ENCODE peak calls at places on chromosome 6, in seven cellular contexts. One of them, this sample, is unnamed. For H3K4me1, the result is how much of the 10 kb centered on the place peaks cover.

GRCh38 chr6:62805431-62805830 is 405.8 kb upstream of the FKBP1C start:
- DNase-seq in A549: no peak
- DNase-seq in CD8-positive, alpha-beta T cell: no peak
- DNase-seq in pancreas: no peak
- DNase-seq in body of pancreas: no peak
- DNase-seq in CD8-positive, alpha-beta memory T cell: no peak
- DNase-seq in upper lobe of right lung: no peak
- DNase-seq in this sample: no peak

GRCh38 chr6:29675561-29675960 is 5.4 kb downstream of the ZFP57 start:
- DNase-seq in A549: no peak
- DNase-seq in CD8-positive, alpha-beta T cell: no peak
- DNase-seq in pancreas: no peak
- DNase-seq in body of pancreas: no peak
- DNase-seq in CD8-positive, alpha-beta memory T cell: no peak
- DNase-seq in upper lobe of right lung: no peak
- DNase-seq in this sample: no peak

GRCh38 chr6:111899531-111899930 is 26.3 kb upstream of the FYN start:
- DNase-seq in A549: no peak
- DNase-seq in CD8-positive, alpha-beta T cell: no peak
- DNase-seq in pancreas: no peak
- DNase-seq in body of pancreas: no peak
- DNase-seq in CD8-positive, alpha-beta memory T cell: no peak
- DNase-seq in upper lobe of right lung: no peak
- DNase-seq in this sample: no peak

GRCh38 chr6:12403201-12403826 is 113.2 kb downstream of the EDN1 start:
- DNase-seq in A549: peak
- DNase-seq in CD8-positive, alpha-beta T cell: no peak
- DNase-seq in pancreas: no peak
- DNase-seq in body of pancreas: no peak
- DNase-seq in CD8-positive, alpha-beta memory T cell: no peak
- DNase-seq in upper lobe of right lung: no peak
- DNase-seq in this sample: peak

GRCh38 chr6:162078126-162078525 is 649.4 kb downstream of the PRKN start:
- DNase-seq in A549: no peak
- DNase-seq in CD8-positive, alpha-beta T cell: no peak
- DNase-seq in pancreas: no peak
- DNase-seq in body of pancreas: no peak
- DNase-seq in CD8-positive, alpha-beta memory T cell: no peak
- DNase-seq in upper lobe of right lung: no peak
- DNase-seq in this sample: no peak

GRCh38 chr6:143232849-143233248 is 172.2 kb downstream of the AIG1 start:
- DNase-seq in A549: peak
- DNase-seq in CD8-positive, alpha-beta T cell: no peak
- DNase-seq in pancreas: no peak
- DNase-seq in body of pancreas: peak
- DNase-seq in CD8-positive, alpha-beta memory T cell: peak
- DNase-seq in upper lobe of right lung: no peak
- DNase-seq in this sample: peak

GRCh38 chr6:152267967-152268845 is 369.0 kb downstream of the SYNE1 start:
- DNase-seq in A549: peak
- DNase-seq in CD8-positive, alpha-beta T cell: no peak
- DNase-seq in pancreas: no peak
- DNase-seq in body of pancreas: no peak
- DNase-seq in CD8-positive, alpha-beta memory T cell: no peak
- DNase-seq in upper lobe of right lung: no peak
- DNase-seq in this sample: peak

GRCh38 chr6:154169193-154169847 is 130.3 kb downstream of the OPRM1 start:
- DNase-seq in A549: no peak
- DNase-seq in CD8-positive, alpha-beta T cell: no peak
- DNase-seq in pancreas: no peak
- DNase-seq in body of pancreas: no peak
- DNase-seq in CD8-positive, alpha-beta memory T cell: no peak
- DNase-seq in upper lobe of right lung: peak
- DNase-seq in this sample: no peak

DNA sequence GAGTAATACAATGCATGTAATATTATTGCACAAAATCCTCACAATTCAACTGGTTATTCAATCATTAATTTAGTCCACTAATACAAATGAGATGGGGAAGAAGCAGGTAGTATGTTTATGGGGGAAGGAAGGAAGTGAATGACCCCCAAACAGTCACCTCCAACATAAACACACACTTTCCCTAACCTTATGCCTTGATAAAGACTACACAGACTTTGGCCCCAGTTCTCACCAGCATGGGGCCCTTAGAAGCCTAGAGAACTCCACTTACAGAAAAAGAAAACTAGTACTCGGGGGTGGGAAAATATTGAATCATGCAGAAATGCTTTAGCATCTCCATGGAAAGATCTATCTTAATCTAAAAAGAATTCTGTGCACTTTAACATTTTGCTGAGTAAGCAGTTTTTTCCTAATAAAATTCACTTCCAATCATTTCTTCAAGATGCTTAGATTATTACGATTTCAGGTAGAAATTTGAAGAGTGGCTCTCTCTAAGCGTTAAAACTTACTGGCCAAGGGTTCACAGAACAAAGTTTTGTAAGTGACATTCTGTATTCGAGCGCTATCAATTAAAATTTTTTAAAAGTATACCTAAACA is 18.8 kb downstream of the ARHGAP18 start:
- DNase-seq in A549: no peak
- DNase-seq in CD8-positive, alpha-beta T cell: no peak
- DNase-seq in pancreas: no peak
- DNase-seq in body of pancreas: no peak
- DNase-seq in CD8-positive, alpha-beta memory T cell: no peak
- DNase-seq in upper lobe of right lung: no peak
- DNase-seq in this sample: no peak
- H3K4me3 ChIP-seq in A549: no peak
- H3K4me3 ChIP-seq in CD8-positive, alpha-beta T cell: no peak
- H3K4me3 ChIP-seq in pancreas: no peak
- H3K4me3 ChIP-seq in body of pancreas: no peak
- H3K4me3 ChIP-seq in CD8-positive, alpha-beta memory T cell: no peak
- H3K4me3 ChIP-seq in upper lobe of right lung: no peak
- H3K4me3 ChIP-seq in this sample: no peak

DNA sequence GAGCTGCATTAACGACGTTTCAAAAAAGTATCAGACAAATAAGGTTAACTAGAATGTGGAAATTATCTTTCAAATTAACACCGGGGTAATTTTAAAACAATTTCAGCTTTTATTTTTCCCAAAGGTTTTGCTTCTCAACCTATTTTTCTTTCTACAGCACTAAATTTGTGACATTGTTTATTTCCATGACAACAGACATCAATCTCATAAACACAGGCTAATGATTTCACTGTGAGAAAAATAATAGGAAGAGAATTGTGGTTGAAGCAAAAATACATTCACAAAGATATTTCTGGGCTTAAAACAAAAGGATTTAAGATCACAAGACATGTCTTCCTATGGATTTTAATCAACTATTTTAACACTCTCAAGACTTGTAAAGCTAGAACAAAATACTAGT is 38.4 kb downstream of the COL12A1 start:
- DNase-seq in A549: no peak
- DNase-seq in CD8-positive, alpha-beta T cell: no peak
- DNase-seq in pancreas: no peak
- DNase-seq in body of pancreas: no peak
- DNase-seq in CD8-positive, alpha-beta memory T cell: no peak
- DNase-seq in upper lobe of right lung: no peak
- DNase-seq in this sample: no peak
- H3K4me1 ChIP-seq in A549: under half
- H3K4me1 ChIP-seq in CD8-positive, alpha-beta T cell: under half
- H3K4me1 ChIP-seq in pancreas: under half
- H3K4me1 ChIP-seq in body of pancreas: under half
- H3K4me1 ChIP-seq in CD8-positive, alpha-beta memory T cell: under half
- H3K4me1 ChIP-seq in upper lobe of right lung: under half
- H3K4me1 ChIP-seq in this sample: under half

DNA sequence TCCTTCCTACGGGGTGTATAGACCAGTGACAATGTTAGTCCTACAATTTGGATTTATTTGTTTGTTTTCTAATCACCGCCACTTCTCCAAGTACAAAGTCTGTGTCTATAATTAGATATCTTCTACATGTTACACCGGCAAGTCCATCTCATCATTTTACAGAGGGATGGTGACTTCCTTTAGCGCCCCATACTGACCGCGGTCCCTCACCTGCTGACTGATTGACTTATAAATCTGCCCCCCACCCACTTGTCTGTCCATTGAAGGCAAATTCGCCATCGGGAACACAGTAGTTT is 8.9 kb upstream of the NR2E1 start:
- DNase-seq in A549: no peak
- DNase-seq in CD8-positive, alpha-beta T cell: no peak
- DNase-seq in pancreas: no peak
- DNase-seq in body of pancreas: no peak
- DNase-seq in CD8-positive, alpha-beta memory T cell: no peak
- DNase-seq in upper lobe of right lung: no peak
- DNase-seq in this sample: peak
- H3K4me3 ChIP-seq in A549: no peak
- H3K4me3 ChIP-seq in CD8-positive, alpha-beta T cell: no peak
- H3K4me3 ChIP-seq in pancreas: no peak
- H3K4me3 ChIP-seq in body of pancreas: no peak
- H3K4me3 ChIP-seq in CD8-positive, alpha-beta memory T cell: no peak
- H3K4me3 ChIP-seq in upper lobe of right lung: no peak
- H3K4me3 ChIP-seq in this sample: peak

GRCh38 chr6:35637911-35638310 is 50.8 kb downstream of the FKBP5 start:
- DNase-seq in A549: no peak
- DNase-seq in CD8-positive, alpha-beta T cell: no peak
- DNase-seq in pancreas: no peak
- DNase-seq in body of pancreas: no peak
- DNase-seq in CD8-positive, alpha-beta memory T cell: no peak
- DNase-seq in upper lobe of right lung: no peak
- DNase-seq in this sample: no peak
- H3K4me1 ChIP-seq in A549: under half
- H3K4me1 ChIP-seq in CD8-positive, alpha-beta T cell: under half
- H3K4me1 ChIP-seq in pancreas: under half
- H3K4me1 ChIP-seq in body of pancreas: half or more
- H3K4me1 ChIP-seq in CD8-positive, alpha-beta memory T cell: under half
- H3K4me1 ChIP-seq in upper lobe of right lung: under half
- H3K4me1 ChIP-seq in this sample: under half

DNA sequence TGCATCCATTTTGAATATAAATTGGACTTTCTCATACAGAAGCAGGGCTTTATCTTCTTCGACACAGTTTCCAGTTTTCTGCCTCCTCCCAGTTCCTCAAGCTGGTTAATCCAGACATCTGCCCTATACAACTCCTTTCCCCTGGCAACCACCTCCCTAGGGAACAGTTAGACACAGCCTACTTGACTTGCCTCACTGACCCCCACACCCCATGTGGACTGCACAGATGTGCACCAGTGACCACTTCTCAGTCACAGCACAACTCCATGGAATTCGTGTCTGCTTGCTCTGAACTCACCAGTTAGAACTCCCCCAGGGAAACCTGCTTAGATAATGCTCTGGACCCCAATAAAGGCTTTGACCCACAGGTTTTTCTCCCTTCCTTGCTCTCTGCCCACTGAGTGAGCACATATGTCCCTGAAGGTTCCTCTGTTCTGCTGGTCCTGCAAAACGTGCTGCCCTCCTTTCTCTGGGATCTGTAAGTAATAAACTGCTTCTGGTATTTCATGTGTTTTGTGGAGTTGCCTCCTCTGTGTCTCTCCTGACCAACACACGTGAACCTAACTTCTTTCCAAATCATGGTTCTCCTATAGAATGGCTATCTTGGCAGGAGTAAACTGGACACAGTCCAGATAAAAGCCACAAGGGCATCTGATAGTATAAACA is 351.2 kb downstream of the CD83 start:
- DNase-seq in A549: no peak
- DNase-seq in CD8-positive, alpha-beta T cell: no peak
- DNase-seq in pancreas: no peak
- DNase-seq in body of pancreas: no peak
- DNase-seq in CD8-positive, alpha-beta memory T cell: no peak
- DNase-seq in upper lobe of right lung: no peak
- DNase-seq in this sample: no peak
- H3K4me3 ChIP-seq in A549: no peak
- H3K4me3 ChIP-seq in CD8-positive, alpha-beta T cell: no peak
- H3K4me3 ChIP-seq in pancreas: no peak
- H3K4me3 ChIP-seq in body of pancreas: no peak
- H3K4me3 ChIP-seq in CD8-positive, alpha-beta memory T cell: no peak
- H3K4me3 ChIP-seq in upper lobe of right lung: no peak
- H3K4me3 ChIP-seq in this sample: no peak

GRCh38 chr6:37010402-37010892 is 5.0 kb downstream of the FGD2 start:
- DNase-seq in A549: no peak
- DNase-seq in CD8-positive, alpha-beta T cell: no peak
- DNase-seq in pancreas: no peak
- DNase-seq in body of pancreas: no peak
- DNase-seq in CD8-positive, alpha-beta memory T cell: no peak
- DNase-seq in upper lobe of right lung: no peak
- DNase-seq in this sample: no peak
- H3K4me1 ChIP-seq in A549: under half
- H3K4me1 ChIP-seq in CD8-positive, alpha-beta T cell: under half
- H3K4me1 ChIP-seq in pancreas: under half
- H3K4me1 ChIP-seq in body of pancreas: under half
- H3K4me1 ChIP-seq in CD8-positive, alpha-beta memory T cell: under half
- H3K4me1 ChIP-seq in upper lobe of right lung: under half
- H3K4me1 ChIP-seq in this sample: under half

GRCh38 chr6:109896333-109896732 is 81.8 kb upstream of the GPR6 start:
- DNase-seq in A549: no peak
- DNase-seq in CD8-positive, alpha-beta T cell: no peak
- DNase-seq in pancreas: no peak
- DNase-seq in body of pancreas: no peak
- DNase-seq in CD8-positive, alpha-beta memory T cell: no peak
- DNase-seq in upper lobe of right lung: no peak
- DNase-seq in this sample: no peak

GRCh38 chr6:109893606-109894005 is 84.5 kb upstream of the GPR6 start:
- DNase-seq in A549: no peak
- DNase-seq in CD8-positive, alpha-beta T cell: no peak
- DNase-seq in pancreas: no peak
- DNase-seq in body of pancreas: no peak
- DNase-seq in CD8-positive, alpha-beta memory T cell: no peak
- DNase-seq in upper lobe of right lung: no peak
- DNase-seq in this sample: no peak

GRCh38 chr6:109894181-109894580 is 83.9 kb upstream of the GPR6 start:
- DNase-seq in A549: no peak
- DNase-seq in CD8-positive, alpha-beta T cell: no peak
- DNase-seq in pancreas: no peak
- DNase-seq in body of pancreas: no peak
- DNase-seq in CD8-positive, alpha-beta memory T cell: no peak
- DNase-seq in upper lobe of right lung: no peak
- DNase-seq in this sample: no peak

GRCh38 chr6:109892451-109893435 is 85.4 kb upstream of the GPR6 start:
- DNase-seq in A549: no peak
- DNase-seq in CD8-positive, alpha-beta T cell: no peak
- DNase-seq in pancreas: no peak
- DNase-seq in body of pancreas: peak
- DNase-seq in CD8-positive, alpha-beta memory T cell: no peak
- DNase-seq in upper lobe of right lung: no peak
- DNase-seq in this sample: no peak

GRCh38 chr6:109891924-109892323 is 86.2 kb upstream of the GPR6 start:
- DNase-seq in A549: no peak
- DNase-seq in CD8-positive, alpha-beta T cell: no peak
- DNase-seq in pancreas: no peak
- DNase-seq in body of pancreas: no peak
- DNase-seq in CD8-positive, alpha-beta memory T cell: no peak
- DNase-seq in upper lobe of right lung: no peak
- DNase-seq in this sample: no peak
- H3K4me3 ChIP-seq in A549: no peak
- H3K4me3 ChIP-seq in CD8-positive, alpha-beta T cell: no peak
- H3K4me3 ChIP-seq in pancreas: no peak
- H3K4me3 ChIP-seq in body of pancreas: no peak
- H3K4me3 ChIP-seq in CD8-positive, alpha-beta memory T cell: no peak
- H3K4me3 ChIP-seq in upper lobe of right lung: no peak
- H3K4me3 ChIP-seq in this sample: no peak

DNA sequence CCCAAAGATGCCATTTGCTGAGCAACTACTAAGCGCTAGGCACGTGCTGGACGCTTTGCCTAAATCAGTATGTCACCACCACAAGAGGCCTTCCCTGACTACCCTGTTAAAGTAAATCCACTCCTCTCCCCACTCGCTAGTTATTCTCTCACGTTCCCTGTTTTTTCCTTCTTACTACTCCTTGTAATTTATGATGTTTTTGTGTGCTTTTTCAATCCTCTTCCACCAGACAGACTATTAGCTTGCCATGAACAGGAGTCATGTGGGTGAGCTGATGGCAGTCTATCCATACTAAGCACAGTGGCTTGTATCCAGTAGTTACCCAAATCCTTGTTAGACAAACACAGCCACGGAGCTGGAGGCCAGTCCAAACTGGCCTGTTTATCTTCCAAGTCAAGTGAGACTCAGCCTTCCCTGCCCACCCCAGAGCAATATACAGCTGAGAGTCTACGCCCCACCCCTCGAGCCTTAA is 41.2 kb downstream of the C6orf132 start:
- DNase-seq in A549: no peak
- DNase-seq in CD8-positive, alpha-beta T cell: no peak
- DNase-seq in pancreas: no peak
- DNase-seq in body of pancreas: no peak
- DNase-seq in CD8-positive, alpha-beta memory T cell: no peak
- DNase-seq in upper lobe of right lung: no peak
- DNase-seq in this sample: peak
- H3K4me1 ChIP-seq in A549: under half
- H3K4me1 ChIP-seq in CD8-positive, alpha-beta T cell: under half
- H3K4me1 ChIP-seq in pancreas: under half
- H3K4me1 ChIP-seq in body of pancreas: under half
- H3K4me1 ChIP-seq in CD8-positive, alpha-beta memory T cell: under half
- H3K4me1 ChIP-seq in upper lobe of right lung: under half
- H3K4me1 ChIP-seq in this sample: under half

This sample was measured in osteoblast.